ENCODE peak calls at places on chromosomes 5 and 9, in seven cellular contexts. K is CD8-positive, alpha-beta T cell; J is cardiac muscle cell; F is psoas muscle; Y is body of pancreas; Z is esophagus squamous epithelium; C is OCI-LY7. G is an unnamed sample.

GRCh38 chr5:134005415-134006118 is 792 bp upstream of the VDAC1 start:
- DNase-seq in F (peak), Z (no peak), Y (no peak), J (peak), C (no peak), K (no peak), G (no peak)

GRCh38 chr5:136021016-136021405 is 7.8 kb upstream of the TGFBI start:
- DNase-seq in C (no peak), Y (no peak), K (no peak), J (peak), Z (no peak), F (no peak), G (no peak)

GRCh38 chr9:76486151-76486550 is 27.2 kb downstream of the GCNT1 start:
- DNase-seq in Z (no peak), K (no peak), C (no peak), J (no peak), Y (no peak), F (no peak), G (no peak)

GRCh38 chr5:14475013-14475412 is 106.6 kb upstream of the OTULINL start:
- DNase-seq in K (no peak), F (no peak), C (no peak), Y (no peak), J (no peak), Z (no peak), G (peak)

GRCh38 chr9:96201140-96201539 is 100.8 kb downstream of the HSD17B3 start:
- DNase-seq in F (no peak), K (no peak), Z (no peak), Y (no peak), C (no peak), J (no peak), G (no peak)

GRCh38 chr9:23829580-23830458 is 3.8 kb upstream of the ELAVL2 start:
- DNase-seq in K (no peak), Y (no peak), F (no peak), C (no peak), Z (no peak), J (peak), G (no peak)

GRCh38 chr5:179858241-179858585 is 404 bp downstream of the MRNIP start:
- DNase-seq in Y (peak), C (peak), F (peak), Z (no peak), J (peak), K (peak), G (peak)

GRCh38 chr9:84327184-84327583 is 13.4 kb downstream of the SLC28A3 start:
- DNase-seq in K (no peak), J (no peak), F (no peak), Z (no peak), C (no peak), Y (no peak), G (no peak)

GRCh38 chr5:114355086-114355830 is 6.6 kb upstream of the KCNN2 start:
- DNase-seq in Z (no peak), J (no peak), Y (no peak), C (no peak), F (no peak), K (no peak), G (no peak)

GRCh38 chr5:56552612-56553268 is 262.6 kb upstream of the MAP3K1 start:
- DNase-seq in F (no peak), Y (no peak), C (no peak), Z (no peak), K (no peak), J (no peak), G (no peak)

GRCh38 chr5:155867531-155868088 is 459.4 kb upstream of the SGCD start:
- DNase-seq in F (no peak), C (no peak), Y (no peak), J (no peak), K (no peak), Z (no peak), G (no peak)

GRCh38 chr5:59615272-59615671 is 278.3 kb downstream of the PDE4D start:
- DNase-seq in F (no peak), Z (no peak), Y (no peak), K (no peak), C (no peak), J (peak), G (peak)

GRCh38 chr5:81315830-81316229 is 14.4 kb downstream of the ZCCHC9 start:
- DNase-seq in J (no peak), Z (no peak), F (no peak), K (no peak), C (no peak), Y (no peak), G (no peak)

GRCh38 chr5:112917453-112918005 is 4.5 kb downstream of the REEP5 start:
- DNase-seq in Z (no peak), J (peak), Y (no peak), C (peak), K (no peak), F (no peak), G (no peak)

GRCh38 chr9:114272739-114273431 is 50.0 kb upstream of the ORM1 start:
- DNase-seq in Y (peak), Z (no peak), K (no peak), J (no peak), C (no peak), F (peak), G (no peak)

GRCh38 chr5:146948666-146949065 is 70.1 kb upstream of the PPP2R2B start:
- DNase-seq in Y (no peak), C (no peak), Z (no peak), K (no peak), J (no peak), F (no peak), G (no peak)

GRCh38 chr5:92309336-92309991 is 926.3 kb upstream of the ARRDC3 start:
- DNase-seq in J (peak), C (peak), F (no peak), K (no peak), Y (no peak), Z (no peak), G (peak)

GRCh38 chr9:136629879-136630661 is 32.6 kb upstream of the EGFL7 start:
- DNase-seq in C (peak), Y (peak), Z (no peak), F (peak), J (peak), K (peak), G (no peak)

GRCh38 chr5:164934561-164934960 is 1429.1 kb downstream of the MAT2B start:
- DNase-seq in J (no peak), C (no peak), Y (no peak), Z (no peak), F (no peak), K (no peak), G (no peak)
- TF ChIP-seq CTCF in J (no peak), C (no peak), Y (no peak), Z (no peak), F (no peak), K (no peak), G (no peak)

GRCh38 chr5:126831175-126831574 is 54.2 kb downstream of the LMNB1 start:
- DNase-seq in F (no peak), C (no peak), J (no peak), Y (no peak), K (no peak), Z (no peak), G (no peak)
- H3K27ac ChIP-seq in F (no peak), C (no peak), J (no peak), Y (no peak), K (no peak), Z (no peak), G (no peak)

GRCh38 chr9:95107001-95107749 is 210.3 kb downstream of the FANCC start:
- DNase-seq in Y (peak), J (peak), F (no peak), C (no peak), K (no peak), Z (no peak), G (no peak)

GRCh38 chr9:95108777-95109176 is 208.7 kb downstream of the FANCC start:
- DNase-seq in F (no peak), K (no peak), J (no peak), Z (no peak), Y (no peak), C (no peak), G (no peak)

GRCh38 chr9:95109456-95109855 is 208.1 kb downstream of the FANCC start:
- DNase-seq in Y (no peak), C (no peak), J (no peak), K (no peak), Z (no peak), F (no peak), G (no peak)

GRCh38 chr9:95105519-95106287 is 211.8 kb downstream of the FANCC start:
- DNase-seq in Y (no peak), C (no peak), Z (no peak), J (no peak), K (no peak), F (no peak), G (peak)

GRCh38 chr9:95107976-95108375 is 209.5 kb downstream of the FANCC start:
- DNase-seq in K (no peak), Y (no peak), C (no peak), F (no peak), J (no peak), Z (no peak), G (no peak)
- TF ChIP-seq CTCF in K (no peak), Y (no peak), C (no peak), F (no peak), J (no peak), Z (no peak), G (no peak)

DNA sequence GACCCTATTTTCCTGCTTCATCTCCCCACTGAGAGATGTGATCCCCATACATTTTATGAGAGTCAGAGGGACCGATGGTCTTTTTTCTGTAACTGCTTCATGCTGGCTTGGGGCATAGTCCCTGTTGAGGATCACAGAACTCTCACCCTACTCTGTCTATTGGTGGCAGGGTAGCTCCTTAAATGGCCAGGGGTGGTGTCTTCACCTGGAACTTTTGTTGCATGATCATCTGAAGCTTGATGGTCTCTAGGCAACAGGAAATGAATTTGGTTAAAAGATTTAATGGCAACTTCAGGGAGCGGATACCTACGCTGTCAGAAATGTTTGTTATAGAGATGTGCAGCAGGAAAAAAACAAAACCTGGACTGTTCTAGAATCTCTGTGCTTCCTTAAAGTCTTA is 87.0 kb upstream of the GLIS3 start:
- DNase-seq in F (no peak), C (no peak), K (no peak), Y (no peak), J (no peak), Z (no peak), G (no peak)
- H3K27ac ChIP-seq in F (no peak), C (no peak), K (no peak), Y (no peak), J (no peak), Z (no peak), G (no peak)

DNA sequence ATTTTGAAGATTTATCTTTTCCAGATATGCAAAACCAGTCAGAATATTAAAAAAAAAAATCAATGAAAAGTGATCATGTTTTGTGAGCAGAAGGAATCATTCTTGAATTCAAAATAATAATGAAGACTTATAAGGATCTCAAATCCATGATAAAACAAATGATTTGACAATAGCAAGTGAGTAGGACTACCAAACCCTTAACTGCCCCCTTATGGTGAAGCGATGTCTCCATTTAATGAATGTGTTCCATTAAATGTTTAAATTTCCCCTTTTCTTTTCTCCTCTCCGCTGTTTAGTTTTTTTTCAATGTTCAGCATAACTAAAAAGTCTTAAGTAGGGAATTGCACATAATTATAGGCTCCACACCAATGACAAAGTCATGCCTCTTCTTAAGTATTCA is 12.2 kb upstream of the MARCHF3 start:
- DNase-seq in J (peak), C (peak), Z (no peak), Y (no peak), K (no peak), F (no peak), G (no peak)
- TF ChIP-seq CTCF in J (peak), C (peak), Z (no peak), Y (no peak), K (no peak), F (peak), G (no peak)

GRCh38 chr9:92737611-92738299 is 26.9 kb downstream of the BICD2 start:
- DNase-seq in F (no peak), C (no peak), Y (no peak), Z (no peak), J (no peak), K (no peak), G (no peak)

GRCh38 chr9:92738661-92739081 is 26.0 kb downstream of the BICD2 start:
- DNase-seq in Y (no peak), K (no peak), F (no peak), C (no peak), J (peak), Z (no peak), G (peak)

GRCh38 chr9:92734931-92735906 is 29.4 kb downstream of the BICD2 start:
- DNase-seq in K (no peak), F (no peak), J (no peak), C (peak), Z (no peak), Y (no peak), G (no peak)

GRCh38 chr9:92736816-92737606 is 27.6 kb downstream of the BICD2 start:
- DNase-seq in Z (no peak), K (no peak), F (no peak), Y (no peak), C (no peak), J (peak), G (peak)

GRCh38 chr9:92735907-92736600 is 28.6 kb downstream of the BICD2 start:
- DNase-seq in C (no peak), J (no peak), F (no peak), Z (no peak), K (no peak), Y (no peak), G (no peak)
- H3K27ac ChIP-seq in C (no peak), J (no peak), F (no peak), Z (no peak), K (no peak), Y (no peak), G (peak)

GRCh38 chr9:133680250-133680975 is 44.2 kb downstream of the DBH start:
- DNase-seq in K (no peak), C (no peak), Y (no peak), Z (no peak), J (no peak), F (peak), G (no peak)

GRCh38 chr9:133681658-133682306 is 45.6 kb downstream of the DBH start:
- DNase-seq in F (peak), Z (no peak), Y (no peak), J (no peak), C (no peak), K (no peak), G (no peak)

GRCh38 chr9:133682961-133683493 is 46.9 kb downstream of the DBH start:
- DNase-seq in K (no peak), Y (no peak), F (peak), J (no peak), C (no peak), Z (no peak), G (no peak)

GRCh38 chr9:133679466-133680051 is 43.4 kb downstream of the DBH start:
- DNase-seq in F (peak), Y (no peak), C (no peak), J (peak), K (no peak), Z (no peak), G (no peak)

DNA sequence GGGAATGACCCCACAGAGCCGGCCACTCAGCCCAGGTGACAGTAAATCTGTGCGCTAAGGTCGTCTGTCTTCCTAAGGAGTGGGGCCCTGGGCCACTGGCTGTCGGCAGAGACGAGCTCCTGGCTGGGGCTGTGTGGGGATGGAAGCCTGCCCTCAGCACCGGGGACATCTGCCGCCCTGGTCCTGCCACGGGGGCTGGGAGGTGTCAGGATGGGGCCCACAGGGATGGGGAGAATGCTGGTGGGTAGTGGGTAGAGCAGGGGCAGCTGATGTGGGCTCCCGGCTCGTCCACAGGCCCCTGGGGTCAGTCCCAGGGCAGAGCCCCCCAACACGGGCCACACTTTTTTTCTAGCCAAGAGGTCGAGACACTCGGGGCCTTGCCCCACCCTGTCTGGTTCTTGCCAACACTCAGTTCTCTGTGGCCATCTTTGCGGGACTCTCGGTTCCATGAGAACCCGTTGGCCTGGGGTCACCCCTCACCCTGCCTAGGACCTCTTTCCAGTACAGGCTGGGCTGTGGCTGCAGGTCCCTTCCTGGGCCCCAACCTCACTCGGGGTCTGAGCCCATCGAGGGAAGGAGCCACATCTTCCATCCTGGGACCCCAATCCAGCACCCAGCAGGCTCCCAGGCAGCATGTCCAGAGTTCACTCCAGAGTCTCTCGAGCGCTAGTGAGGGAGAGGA is 45.0 kb downstream of the DBH start:
- DNase-seq in F (peak), Z (no peak), J (no peak), C (no peak), Y (no peak), K (no peak), G (no peak)
- TF ChIP-seq CTCF in F (no peak), Z (no peak), J (no peak), C (no peak), Y (no peak), K (no peak), G (no peak)

GRCh38 chr5:115599924-115600323 is 2.4 kb downstream of the TICAM2 start:
- DNase-seq in Z (no peak), J (peak), F (no peak), Y (no peak), C (no peak), K (no peak), G (no peak)

GRCh38 chr5:115601709-115602584 is at the start of gene TICAM2:
- DNase-seq in J (peak), Z (peak), C (peak), K (peak), F (peak), Y (peak), G (peak)

GRCh38 chr5:115600771-115601170 is 1.5 kb downstream of the TICAM2 start:
- DNase-seq in J (no peak), C (no peak), F (no peak), Z (no peak), K (no peak), Y (no peak), G (no peak)

GRCh38 chr5:115605436-115605835 is 3.2 kb upstream of the TICAM2 start:
- DNase-seq in Z (no peak), K (no peak), C (no peak), J (no peak), F (no peak), Y (no peak), G (no peak)

GRCh38 chr5:115602585-115603125 is 376 bp upstream of the TICAM2 start:
- DNase-seq in Z (no peak), K (no peak), F (no peak), J (no peak), C (no peak), Y (no peak), G (no peak)
- H3K27ac ChIP-seq in Z (peak), K (no peak), F (peak), J (no peak), C (no peak), Y (peak), G (peak)